ENCODE peak calls at places on chromosomes 1 and 21, in nine cellular contexts. B, I, Q, M, Z, P, A, Y and H are unnamed samples.

GRCh38 chr1:162028726-162029125 is 5.1 kb upstream of the OLFML2B start:
- DNase-seq in B (no peak), I (no peak), Q (no peak), M (no peak), Z (no peak), P (no peak), A (no peak), Y (no peak), H (no peak)

GRCh38 chr1:228318823-228319241 is 87.8 kb downstream of the TRIM11 start:
- DNase-seq in B (no peak), I (no peak), Q (no peak), M (no peak), Z (peak; percentile 48), P (no peak), A (peak; percentile 4), Y (peak; percentile 19), H (no peak)

GRCh38 chr1:94936861-94937620 is 10.1 kb upstream of the CNN3 start:
- DNase-seq in B (no peak), I (no peak), Q (no peak), M (no peak), Z (no peak), P (no peak), A (no peak), Y (no peak), H (no peak)

GRCh38 chr1:68225781-68226180 is 6.5 kb downstream of the WLS start:
- DNase-seq in B (no peak), I (no peak), Q (no peak), M (no peak), Z (no peak), P (no peak), A (no peak), Y (no peak), H (no peak)

GRCh38 chr1:226619031-226619430 is 70.5 kb downstream of the STUM start:
- DNase-seq in B (no peak), I (no peak), Q (no peak), M (no peak), Z (no peak), P (no peak), A (no peak), Y (no peak), H (no peak)

GRCh38 chr21:28444567-28444966 is 548.1 kb downstream of the LTN1 start:
- DNase-seq in B (no peak), I (no peak), Q (no peak), M (no peak), Z (no peak), P (no peak), A (no peak), Y (no peak), H (no peak)

GRCh38 chr1:64234714-64235113 is 31.3 kb downstream of the UBE2U start:
- DNase-seq in B (no peak), I (no peak), Q (no peak), M (no peak), Z (no peak), P (no peak), A (no peak), Y (no peak), H (no peak)

GRCh38 chr1:242019018-242019417 is 20.1 kb upstream of the MAP1LC3C start:
- DNase-seq in B (no peak), I (no peak), Q (no peak), M (no peak), Z (no peak), P (no peak), A (no peak), Y (no peak), H (no peak)

GRCh38 chr1:23995431-23995837 is 15.3 kb upstream of the SRSF10 start:
- DNase-seq in B (no peak), I (no peak), Q (no peak), M (no peak), Z (no peak), P (no peak), A (no peak), Y (no peak), H (no peak)

GRCh38 chr1:30253361-30253760 is 470.0 kb downstream of the MATN1 start:
- DNase-seq in B (no peak), I (no peak), Q (no peak), M (no peak), Z (no peak), P (no peak), A (no peak), Y (peak; percentile 32), H (no peak)

GRCh38 chr1:76148460-76148859 is 73.9 kb downstream of the ST6GALNAC3 start:
- DNase-seq in B (no peak), I (no peak), Q (no peak), M (no peak), Z (no peak), P (no peak), A (no peak), Y (no peak), H (no peak)

GRCh38 chr1:184359909-184360308 is 26.9 kb upstream of the C1orf21 start:
- DNase-seq in B (no peak), I (no peak), Q (no peak), M (no peak), Z (no peak), P (no peak), A (no peak), Y (no peak), H (no peak)

GRCh38 chr1:37556712-37557196 is at the start of gene DNALI1:
- DNase-seq in B (peak; percentile 79), I (peak; percentile 91), Q (peak; percentile 82), M (peak; percentile 44), Z (peak; percentile 89), P (peak; percentile 96), A (peak; percentile 87), Y (no peak), H (peak; percentile 76)

GRCh38 chr1:173330149-173330951 is 123.2 kb upstream of the TNFSF4 start:
- DNase-seq in B (no peak), I (no peak), Q (no peak), M (no peak), Z (no peak), P (no peak), A (no peak), Y (no peak), H (no peak)

GRCh38 chr1:64912191-64912590 is 54.2 kb downstream of the JAK1 start:
- DNase-seq in B (no peak), I (no peak), Q (no peak), M (no peak), Z (no peak), P (no peak), A (no peak), Y (no peak), H (no peak)

GRCh38 chr1:9448132-9449105 is 90.8 kb upstream of the SLC25A33 start:
- DNase-seq in B (no peak), I (no peak), Q (no peak), M (no peak), Z (peak; percentile 10), P (no peak), A (no peak), Y (no peak), H (no peak)

GRCh38 chr1:56099766-56100165 is 479.6 kb downstream of the PLPP3 start:
- DNase-seq in B (no peak), I (no peak), Q (no peak), M (no peak), Z (no peak), P (no peak), A (no peak), Y (no peak), H (no peak)

GRCh38 chr1:71593523-71593922 is 512.7 kb upstream of the ZRANB2 start:
- DNase-seq in B (no peak), I (no peak), Q (no peak), M (no peak), Z (no peak), P (no peak), A (no peak), Y (no peak), H (no peak)

GRCh38 chr1:220217383-220217988 is 54.8 kb downstream of the RAB3GAP2 start:
- DNase-seq in B (no peak), I (no peak), Q (no peak), M (peak; percentile 25), Z (no peak), P (peak; percentile 22), A (no peak), Y (no peak), H (no peak)

DNA sequence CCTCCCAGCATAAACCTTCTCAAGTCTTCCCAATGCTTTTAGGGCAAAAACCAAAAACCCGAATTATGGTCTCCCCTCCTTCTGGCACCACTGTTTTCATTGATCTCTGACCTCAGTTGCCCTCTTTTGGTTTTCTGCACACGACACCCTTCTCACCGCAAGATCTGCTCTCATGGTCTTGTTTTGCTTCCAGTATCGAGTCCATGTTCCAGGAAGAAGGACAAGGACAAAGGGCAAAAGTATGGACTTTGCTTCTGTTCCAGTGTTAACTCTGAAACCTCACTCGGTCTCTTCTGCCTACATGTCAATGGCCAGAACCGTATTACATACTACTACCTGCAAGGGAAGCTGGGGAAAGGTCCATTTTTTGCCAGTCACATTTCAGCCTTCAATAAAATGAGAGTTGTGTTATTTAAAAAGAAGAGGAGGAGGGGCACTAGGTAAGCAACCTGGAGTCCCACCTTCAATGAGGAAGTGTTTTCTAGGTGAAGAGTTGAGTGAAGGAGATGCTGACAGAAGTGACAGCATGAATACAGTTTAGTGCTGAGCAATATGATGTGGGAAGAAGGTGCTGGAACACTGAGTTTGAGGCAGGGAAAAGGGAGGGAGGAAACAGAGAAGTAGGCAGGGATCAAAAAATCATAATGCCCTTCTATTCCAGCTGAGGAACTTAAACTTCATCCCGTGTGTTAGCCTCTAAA is 183.4 kb downstream of the FGGY start:
- DNase-seq in B (no peak), I (no peak), Q (no peak), M (no peak), Z (no peak), P (peak; percentile 18), A (no peak), Y (no peak), H (no peak)
- H3K4me1 ChIP-seq in B (peaks cover 40% of the 10 kb centered on the region), I (no peaks in the 10 kb centered on the region), Q (no peaks in the 10 kb centered on the region), M (peaks cover 20% of the 10 kb centered on the region), Z (peaks cover 19% of the 10 kb centered on the region), P (peaks cover 3% of the 10 kb centered on the region), A (peaks cover 26% of the 10 kb centered on the region), Y (peaks cover 23% of the 10 kb centered on the region), H (no peaks in the 10 kb centered on the region)

GRCh38 chr1:93137604-93138292 is 42.5 kb downstream of the TMED5 start:
- DNase-seq in B (no peak), I (no peak), Q (no peak), M (no peak), Z (no peak), P (no peak), A (no peak), Y (no peak), H (no peak)
- H3K27ac ChIP-seq in B (no peak overlapping the region), I (no peak overlapping the region), Q (peak overlapping the region; percentile 28), M (no peak overlapping the region), Z (no peak overlapping the region), P (no peak overlapping the region), A (no peak overlapping the region), Y (no peak overlapping the region), H (no peak overlapping the region)

DNA sequence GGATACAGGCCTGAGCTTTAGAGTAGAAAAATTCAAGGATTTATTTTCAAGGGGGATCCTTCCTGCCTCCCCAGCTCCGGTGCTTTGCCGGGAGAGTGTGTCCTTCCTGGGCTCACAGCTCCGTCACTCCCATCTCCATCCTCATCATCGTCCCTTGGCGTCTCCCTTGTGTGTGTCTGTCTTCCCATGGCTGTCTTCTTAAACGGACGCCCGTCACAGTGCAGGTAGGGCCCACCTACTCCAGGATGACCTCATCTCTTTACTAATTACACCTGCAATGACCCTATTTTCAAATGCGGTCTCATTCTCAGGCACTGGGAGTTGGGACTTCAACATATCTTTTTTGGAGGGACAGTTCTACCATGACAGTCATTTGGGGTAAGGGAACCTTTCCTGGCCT is 320.3 kb upstream of the C1orf174 start:
- DNase-seq in B (no peak), I (no peak), Q (no peak), M (no peak), Z (no peak), P (no peak), A (no peak), Y (no peak), H (no peak)
- H3K9me3 ChIP-seq in B (peaks cover 10% of the 10 kb centered on the region), I (no peaks in the 10 kb centered on the region), Q (no peaks in the 10 kb centered on the region), M (no peaks in the 10 kb centered on the region), Z (no peaks in the 10 kb centered on the region), P (no peaks in the 10 kb centered on the region), A (no peaks in the 10 kb centered on the region), Y (no peaks in the 10 kb centered on the region), H (no peaks in the 10 kb centered on the region)

GRCh38 chr1:223704921-223705878 is 7.1 kb upstream of the CAPN2 start:
- DNase-seq in B (no peak), I (no peak), Q (no peak), M (no peak), Z (no peak), P (no peak), A (no peak), Y (no peak), H (no peak)
- H3K4me1 ChIP-seq in B (peaks cover 87% of the 10 kb centered on the region), I (peaks cover 6% of the 10 kb centered on the region), Q (peaks cover 10% of the 10 kb centered on the region), M (peaks cover 44% of the 10 kb centered on the region), Z (peaks cover 57% of the 10 kb centered on the region), P (peaks cover 48% of the 10 kb centered on the region), A (peaks cover 60% of the 10 kb centered on the region), Y (peaks cover 51% of the 10 kb centered on the region), H (peaks cover 52% of the 10 kb centered on the region)